ENCODE peak calls at places on chromosomes 3 and 15, in seven cellular contexts. P is HepG2, U is mammary epithelial cell, R is right lobe of liver, Z is K562, O is psoas muscle, V is hepatocyte. Q is an unnamed sample.
A peak's percentile ranks its signal among the peaks of the same experiment; 100 is the strongest.

GRCh38 chr15:48481802-48482201 is 150.6 kb downstream of the DUT start:
- DNase-seq in P (no peak), U (no peak), R (no peak), Z (no peak), O (no peak), V (no peak), Q (peak; percentile 53)

GRCh38 chr15:64009798-64010241 is 36.5 kb downstream of the DAPK2 start:
- DNase-seq in P (no peak), U (peak; percentile 88), R (no peak), Z (no peak), O (no peak), V (no peak), Q (no peak)

GRCh38 chr15:93070901-93071300 is 18.1 kb downstream of the RGMA start:
- DNase-seq in P (no peak), U (no peak), R (no peak), Z (no peak), O (peak; percentile 3), V (no peak), Q (no peak)

GRCh38 chr15:34271493-34271892 is 46.7 kb downstream of the EMC4 start:
- DNase-seq in P (peak; percentile 3), U (peak; percentile 90), R (no peak), Z (no peak), O (no peak), V (peak; percentile 21), Q (peak; percentile 63)

GRCh38 chr3:48565591-48566400 is 2.2 kb upstream of the UCN2 start:
- DNase-seq in P (no peak), U (peak; percentile 76), R (no peak), Z (no peak), O (no peak), V (no peak), Q (peak; percentile 68)

GRCh38 chr15:63968122-63968524 is 78.2 kb downstream of the DAPK2 start:
- DNase-seq in P (no peak), U (no peak), R (no peak), Z (no peak), O (peak; percentile 61), V (no peak), Q (no peak)

GRCh38 chr3:52679139-52679538 is 6.6 kb downstream of the PBRM1 start:
- DNase-seq in P (no peak), U (no peak), R (no peak), Z (no peak), O (no peak), V (no peak), Q (no peak)

GRCh38 chr15:62883938-62884479 is 158.5 kb upstream of the TPM1 start:
- DNase-seq in P (no peak), U (no peak), R (no peak), Z (no peak), O (no peak), V (no peak), Q (peak; percentile 24)

GRCh38 chr3:125322166-125322565 is 53.0 kb downstream of the ZNF148 start:
- DNase-seq in P (no peak), U (peak; percentile 25), R (no peak), Z (no peak), O (peak; percentile 56), V (no peak), Q (no peak)

GRCh38 chr15:43927203-43927602 is 100.4 kb downstream of the WDR76 start:
- DNase-seq in P (no peak), U (no peak), R (no peak), Z (no peak), O (no peak), V (no peak), Q (no peak)

GRCh38 chr3:15486020-15486419 is 35.5 kb downstream of the COLQ start:
- DNase-seq in P (no peak), U (no peak), R (no peak), Z (no peak), O (no peak), V (no peak), Q (no peak)

GRCh38 chr3:115160295-115160694 is 13.2 kb upstream of the ZBTB20 start:
- DNase-seq in P (no peak), U (no peak), R (no peak), Z (no peak), O (no peak), V (no peak), Q (no peak)

GRCh38 chr3:53114011-53114400 is 16.2 kb downstream of the RFT1 start:
- DNase-seq in P (peak; percentile 66), U (peak; percentile 76), R (peak; percentile 61), Z (peak; percentile 81), O (peak; percentile 83), V (peak; percentile 89), Q (peak; percentile 95)

GRCh38 chr3:71955549-71956373 is 170.8 kb upstream of the PROK2 start:
- DNase-seq in P (peak; percentile 34), U (peak; percentile 48), R (peak; percentile 70), Z (peak; percentile 66), O (peak; percentile 76), V (peak; percentile 90), Q (peak; percentile 93)

GRCh38 chr3:159852821-159853505 is 135.7 kb upstream of the IL12A start:
- DNase-seq in P (no peak), U (peak; percentile 66), R (peak; percentile 34), Z (no peak), O (peak; percentile 95), V (peak; percentile 45), Q (peak; percentile 67)

GRCh38 chr3:16200411-16200810 is 25.9 kb downstream of the GALNT15 start:
- DNase-seq in P (no peak), U (peak; percentile 85), R (no peak), Z (no peak), O (no peak), V (no peak), Q (no peak)

GRCh38 chr15:47326506-47326905 is 390.8 kb upstream of the SEMA6D start:
- DNase-seq in P (no peak), U (no peak), R (no peak), Z (no peak), O (no peak), V (no peak), Q (peak; percentile 37)

GRCh38 chr15:38758001-38758400 is 193.4 kb upstream of the RASGRP1 start:
- DNase-seq in P (no peak), U (no peak), R (no peak), Z (no peak), O (no peak), V (no peak), Q (peak; percentile 87)

GRCh38 chr3:169133178-169134161 is 530.0 kb downstream of the MECOM start:
- DNase-seq in P (no peak), U (no peak), R (no peak), Z (no peak), O (no peak), V (no peak), Q (peak; percentile 74)

GRCh38 chr3:1087066-1087555 is 5.7 kb upstream of the CNTN6 start:
- DNase-seq in P (no peak), U (peak; percentile 33), R (peak; percentile 31), Z (no peak), O (peak; percentile 61), V (peak; percentile 58), Q (peak; percentile 29)

GRCh38 chr3:45807645-45808540 is 11.6 kb upstream of the SLC6A20 start:
- DNase-seq in P (no peak), U (no peak), R (no peak), Z (no peak), O (no peak), V (no peak), Q (peak; percentile 14)
- H3K27me3 ChIP-seq in P (no peaks in the 10 kb centered on the region), U (no peaks in the 10 kb centered on the region), R (no peaks in the 10 kb centered on the region), Z (peaks cover 11% of the 10 kb centered on the region), O (no peaks in the 10 kb centered on the region), V (no peaks in the 10 kb centered on the region), Q (no peaks in the 10 kb centered on the region)

GRCh38 chr3:189646902-189647542 is 15.8 kb downstream of the TP63 start:
- DNase-seq in P (no peak), U (no peak), R (no peak), Z (no peak), O (no peak), V (no peak), Q (no peak)

GRCh38 chr3:189638276-189639031 is 7.3 kb downstream of the TP63 start:
- DNase-seq in P (no peak), U (no peak), R (no peak), Z (no peak), O (no peak), V (no peak), Q (no peak)

GRCh38 chr3:189636048-189636447 is 4.9 kb downstream of the TP63 start:
- DNase-seq in P (no peak), U (no peak), R (no peak), Z (no peak), O (no peak), V (no peak), Q (no peak)

GRCh38 chr3:189637755-189638154 is 6.6 kb downstream of the TP63 start:
- DNase-seq in P (no peak), U (no peak), R (no peak), Z (no peak), O (no peak), V (no peak), Q (no peak)

GRCh38 chr3:189641776-189642175 is 10.6 kb downstream of the TP63 start:
- DNase-seq in P (no peak), U (peak; percentile 68), R (no peak), Z (no peak), O (no peak), V (no peak), Q (no peak)
- H3K4me3 ChIP-seq in P (no peak overlapping the region), U (no peak overlapping the region), R (no peak overlapping the region), Z (no peak overlapping the region), O (no peak overlapping the region), V (no peak overlapping the region), Q (no peak overlapping the region)

GRCh38 chr3:126432361-126432760 is 37.7 kb downstream of the CFAP100 start:
- DNase-seq in P (no peak), U (peak; percentile 41), R (no peak), Z (no peak), O (no peak), V (no peak), Q (no peak)
- H3K9me3 ChIP-seq in P (peaks cover under 1% of the 10 kb centered on the region), U (no peaks in the 10 kb centered on the region), R (no peaks in the 10 kb centered on the region), Z (no peaks in the 10 kb centered on the region), O (no peaks in the 10 kb centered on the region), V (no peaks in the 10 kb centered on the region), Q (peaks cover 6% of the 10 kb centered on the region)

DNA sequence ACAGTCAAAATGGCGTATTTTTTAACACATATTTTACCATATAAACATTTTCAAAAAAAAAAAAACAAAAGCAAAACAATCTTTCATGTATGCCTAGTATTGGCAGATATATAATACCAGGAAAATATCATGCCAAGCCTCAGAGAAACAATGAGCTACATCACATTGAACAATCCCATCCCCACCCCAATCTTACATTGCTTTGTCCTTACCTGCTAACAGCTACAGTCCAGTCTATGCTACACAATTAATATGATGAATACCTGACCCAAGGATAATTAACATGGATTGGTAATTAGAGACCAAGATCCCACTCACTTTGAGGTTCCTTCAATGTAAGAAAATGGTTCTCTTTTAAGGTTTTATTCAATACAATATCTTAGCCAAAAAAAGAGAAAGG is 7.6 kb upstream of the SATB1 start:
- DNase-seq in P (no peak), U (no peak), R (no peak), Z (no peak), O (no peak), V (no peak), Q (no peak)
- H3K27me3 ChIP-seq in P (no peaks in the 10 kb centered on the region), U (peaks cover 8% of the 10 kb centered on the region), R (no peaks in the 10 kb centered on the region), Z (no peaks in the 10 kb centered on the region), O (no peaks in the 10 kb centered on the region), V (peaks cover 3% of the 10 kb centered on the region), Q (no peaks in the 10 kb centered on the region)

GRCh38 chr15:70093481-70094309 is 4.0 kb downstream of the TLE3 start:
- DNase-seq in P (no peak), U (no peak), R (no peak), Z (peak; percentile 32), O (no peak), V (peak; percentile 39), Q (no peak)
- H3K4me3 ChIP-seq in P (no peak overlapping the region), U (no peak overlapping the region), R (no peak overlapping the region), Z (no peak overlapping the region), O (peak overlapping the region; percentile 95), V (no peak overlapping the region), Q (peak overlapping the region; percentile 96)

Q was measured in adipocyte.